ENCODE peak calls at places on chromosomes 16 and 17, in four cellular contexts. X, D, H and G are unnamed samples.

GRCh38 chr17:57940653-57941329 is 14.4 kb downstream of the CUEDC1 start:
- DNase-seq in X (no peak), D (no peak), H (no peak), G (no peak)

GRCh38 chr16:89092013-89092412 is 1.6 kb upstream of the ACSF3 start:
- DNase-seq in X (no peak), D (no peak), H (no peak), G (no peak)

GRCh38 chr16:75116081-75116910 is at the start of gene LDHD:
- DNase-seq in X (peak), D (peak), H (peak), G (no peak)

GRCh38 chr17:20982589-20983358 is 60.0 kb downstream of the USP22 start:
- DNase-seq in X (no peak), D (no peak), H (no peak), G (no peak)

GRCh38 chr16:85503642-85504224 is 109.4 kb upstream of the GSE1 start:
- DNase-seq in X (no peak), D (no peak), H (no peak), G (no peak)

GRCh38 chr17:57603978-57604377 is 141.1 kb downstream of the CCDC182 start:
- DNase-seq in X (no peak), D (no peak), H (no peak), G (peak)

GRCh38 chr17:4953461-4953961 is 2.6 kb downstream of the ENO3 start:
- DNase-seq in X (peak), D (peak), H (no peak), G (no peak)

GRCh38 chr16:783404-784161 is 4.6 kb downstream of the RPUSD1 start:
- DNase-seq in X (no peak), D (no peak), H (no peak), G (no peak)